ENCODE peak calls at places on chromosomes 13 and 19, in nine cellular contexts. One of them, this sample, is unnamed. For H3K4me1, the result is how much of the 10 kb centered on the place peaks cover.

GRCh38 chr13:112247471-112248405 is 128.4 kb upstream of the SPACA7 start:
- DNase-seq in breast epithelium: no peak
- DNase-seq in esophagus muscularis mucosa: peak
- DNase-seq in upper lobe of left lung: no peak
- DNase-seq in SK-N-SH: no peak
- DNase-seq in prostate gland: no peak
- DNase-seq in HCT116: no peak
- DNase-seq in GM23338: no peak
- DNase-seq in stomach: no peak
- DNase-seq in this sample: no peak

GRCh38 chr19:46821512-46822359 is 28.9 kb downstream of the AP2S1 start:
- DNase-seq in breast epithelium: no peak
- DNase-seq in esophagus muscularis mucosa: no peak
- DNase-seq in upper lobe of left lung: no peak
- DNase-seq in SK-N-SH: no peak
- DNase-seq in prostate gland: no peak
- DNase-seq in HCT116: no peak
- DNase-seq in GM23338: no peak
- DNase-seq in stomach: no peak
- DNase-seq in this sample: no peak

GRCh38 chr13:30159446-30159839 is 147.9 kb downstream of the KATNAL1 start:
- DNase-seq in breast epithelium: no peak
- DNase-seq in esophagus muscularis mucosa: no peak
- DNase-seq in upper lobe of left lung: no peak
- DNase-seq in SK-N-SH: no peak
- DNase-seq in prostate gland: no peak
- DNase-seq in HCT116: no peak
- DNase-seq in GM23338: no peak
- DNase-seq in stomach: no peak
- DNase-seq in this sample: peak

GRCh38 chr19:35249146-35249847 is 495 bp downstream of the LSR start:
- DNase-seq in breast epithelium: no peak
- DNase-seq in esophagus muscularis mucosa: peak
- DNase-seq in upper lobe of left lung: no peak
- DNase-seq in SK-N-SH: no peak
- DNase-seq in prostate gland: peak
- DNase-seq in HCT116: no peak
- DNase-seq in GM23338: no peak
- DNase-seq in stomach: no peak
- DNase-seq in this sample: peak

GRCh38 chr19:13165091-13165997 is 15.1 kb downstream of the IER2 start:
- DNase-seq in breast epithelium: no peak
- DNase-seq in esophagus muscularis mucosa: no peak
- DNase-seq in upper lobe of left lung: no peak
- DNase-seq in SK-N-SH: no peak
- DNase-seq in prostate gland: no peak
- DNase-seq in HCT116: no peak
- DNase-seq in GM23338: peak
- DNase-seq in stomach: no peak
- DNase-seq in this sample: no peak

GRCh38 chr13:30580852-30581502 is 36.7 kb upstream of the USPL1 start:
- DNase-seq in breast epithelium: no peak
- DNase-seq in esophagus muscularis mucosa: no peak
- DNase-seq in upper lobe of left lung: no peak
- DNase-seq in SK-N-SH: no peak
- DNase-seq in prostate gland: no peak
- DNase-seq in HCT116: no peak
- DNase-seq in GM23338: no peak
- DNase-seq in stomach: no peak
- DNase-seq in this sample: no peak

GRCh38 chr19:54426291-54426918 is 11.1 kb downstream of the TTYH1 start:
- DNase-seq in breast epithelium: no peak
- DNase-seq in esophagus muscularis mucosa: no peak
- DNase-seq in upper lobe of left lung: no peak
- DNase-seq in SK-N-SH: no peak
- DNase-seq in prostate gland: no peak
- DNase-seq in HCT116: no peak
- DNase-seq in GM23338: no peak
- DNase-seq in stomach: no peak
- DNase-seq in this sample: no peak

GRCh38 chr19:45899919-45900589 is 2.4 kb downstream of the MYPOP start:
- DNase-seq in breast epithelium: no peak
- DNase-seq in esophagus muscularis mucosa: no peak
- DNase-seq in upper lobe of left lung: no peak
- DNase-seq in SK-N-SH: no peak
- DNase-seq in prostate gland: no peak
- DNase-seq in HCT116: no peak
- DNase-seq in GM23338: no peak
- DNase-seq in stomach: no peak
- DNase-seq in this sample: no peak

GRCh38 chr19:49436381-49437017 is 4.8 kb downstream of the SLC17A7 start:
- DNase-seq in breast epithelium: no peak
- DNase-seq in esophagus muscularis mucosa: no peak
- DNase-seq in upper lobe of left lung: peak
- DNase-seq in SK-N-SH: peak
- DNase-seq in prostate gland: no peak
- DNase-seq in HCT116: no peak
- DNase-seq in GM23338: peak
- DNase-seq in stomach: no peak
- DNase-seq in this sample: no peak

GRCh38 chr19:46341937-46342336 is 5.0 kb upstream of the PPP5C start:
- DNase-seq in breast epithelium: no peak
- DNase-seq in esophagus muscularis mucosa: no peak
- DNase-seq in upper lobe of left lung: no peak
- DNase-seq in SK-N-SH: no peak
- DNase-seq in prostate gland: no peak
- DNase-seq in HCT116: no peak
- DNase-seq in GM23338: no peak
- DNase-seq in stomach: no peak
- DNase-seq in this sample: no peak

GRCh38 chr13:98575009-98575866 is 1.7 kb downstream of the STK24 start:
- DNase-seq in breast epithelium: no peak
- DNase-seq in esophagus muscularis mucosa: no peak
- DNase-seq in upper lobe of left lung: no peak
- DNase-seq in SK-N-SH: no peak
- DNase-seq in prostate gland: no peak
- DNase-seq in HCT116: no peak
- DNase-seq in GM23338: no peak
- DNase-seq in stomach: no peak
- DNase-seq in this sample: no peak

GRCh38 chr19:17424743-17425365 is 5.0 kb downstream of the MVB12A start:
- DNase-seq in breast epithelium: no peak
- DNase-seq in esophagus muscularis mucosa: no peak
- DNase-seq in upper lobe of left lung: no peak
- DNase-seq in SK-N-SH: peak
- DNase-seq in prostate gland: no peak
- DNase-seq in HCT116: no peak
- DNase-seq in GM23338: peak
- DNase-seq in stomach: no peak
- DNase-seq in this sample: no peak

GRCh38 chr13:60759499-60759898 is 362.5 kb downstream of the TDRD3 start:
- DNase-seq in breast epithelium: no peak
- DNase-seq in esophagus muscularis mucosa: no peak
- DNase-seq in upper lobe of left lung: peak
- DNase-seq in SK-N-SH: peak
- DNase-seq in prostate gland: peak
- DNase-seq in HCT116: no peak
- DNase-seq in GM23338: peak
- DNase-seq in stomach: peak
- DNase-seq in this sample: no peak

GRCh38 chr19:44653977-44654784 is 10.5 kb downstream of the PVR start:
- DNase-seq in breast epithelium: peak
- DNase-seq in esophagus muscularis mucosa: no peak
- DNase-seq in upper lobe of left lung: peak
- DNase-seq in SK-N-SH: no peak
- DNase-seq in prostate gland: peak
- DNase-seq in HCT116: no peak
- DNase-seq in GM23338: peak
- DNase-seq in stomach: peak
- DNase-seq in this sample: peak

GRCh38 chr13:72541674-72542073 is 185.8 kb downstream of the MZT1 start:
- DNase-seq in breast epithelium: no peak
- DNase-seq in esophagus muscularis mucosa: no peak
- DNase-seq in upper lobe of left lung: no peak
- DNase-seq in SK-N-SH: no peak
- DNase-seq in prostate gland: peak
- DNase-seq in HCT116: no peak
- DNase-seq in GM23338: no peak
- DNase-seq in stomach: no peak
- DNase-seq in this sample: no peak

GRCh38 chr19:28235606-28236125 is 977.3 kb downstream of the UQCRFS1 start:
- DNase-seq in breast epithelium: no peak
- DNase-seq in esophagus muscularis mucosa: no peak
- DNase-seq in upper lobe of left lung: no peak
- DNase-seq in SK-N-SH: no peak
- DNase-seq in prostate gland: no peak
- DNase-seq in HCT116: no peak
- DNase-seq in GM23338: no peak
- DNase-seq in stomach: no peak
- DNase-seq in this sample: no peak

GRCh38 chr19:3983936-3984583 is 1.2 kb downstream of the EEF2 start:
- DNase-seq in breast epithelium: no peak
- DNase-seq in esophagus muscularis mucosa: no peak
- DNase-seq in upper lobe of left lung: no peak
- DNase-seq in SK-N-SH: peak
- DNase-seq in prostate gland: peak
- DNase-seq in HCT116: no peak
- DNase-seq in GM23338: no peak
- DNase-seq in stomach: no peak
- DNase-seq in this sample: peak

GRCh38 chr19:9636018-9636417 is 15.0 kb upstream of the ZNF561 start:
- DNase-seq in breast epithelium: no peak
- DNase-seq in esophagus muscularis mucosa: no peak
- DNase-seq in upper lobe of left lung: no peak
- DNase-seq in SK-N-SH: no peak
- DNase-seq in prostate gland: no peak
- DNase-seq in HCT116: no peak
- DNase-seq in GM23338: no peak
- DNase-seq in stomach: no peak
- DNase-seq in this sample: no peak

GRCh38 chr13:35712907-35713685 is 236.6 kb upstream of the MAB21L1 start:
- DNase-seq in breast epithelium: no peak
- DNase-seq in esophagus muscularis mucosa: no peak
- DNase-seq in upper lobe of left lung: no peak
- DNase-seq in SK-N-SH: peak
- DNase-seq in prostate gland: no peak
- DNase-seq in HCT116: no peak
- DNase-seq in GM23338: peak
- DNase-seq in stomach: no peak
- DNase-seq in this sample: no peak

GRCh38 chr13:102548811-102549210 is 48.0 kb upstream of the TPP2 start:
- DNase-seq in breast epithelium: no peak
- DNase-seq in esophagus muscularis mucosa: no peak
- DNase-seq in upper lobe of left lung: no peak
- DNase-seq in SK-N-SH: no peak
- DNase-seq in prostate gland: no peak
- DNase-seq in HCT116: no peak
- DNase-seq in GM23338: no peak
- DNase-seq in stomach: no peak
- DNase-seq in this sample: no peak
- TF ChIP-seq POLR2AphosphoS5 in breast epithelium: no peak
- TF ChIP-seq POLR2AphosphoS5 in esophagus muscularis mucosa: no peak
- TF ChIP-seq POLR2AphosphoS5 in upper lobe of left lung: no peak
- TF ChIP-seq POLR2AphosphoS5 in SK-N-SH: no peak
- TF ChIP-seq POLR2AphosphoS5 in prostate gland: no peak
- TF ChIP-seq POLR2AphosphoS5 in HCT116: no peak
- TF ChIP-seq POLR2AphosphoS5 in GM23338: no peak
- TF ChIP-seq POLR2AphosphoS5 in stomach: no peak
- TF ChIP-seq POLR2AphosphoS5 in this sample: no peak

DNA sequence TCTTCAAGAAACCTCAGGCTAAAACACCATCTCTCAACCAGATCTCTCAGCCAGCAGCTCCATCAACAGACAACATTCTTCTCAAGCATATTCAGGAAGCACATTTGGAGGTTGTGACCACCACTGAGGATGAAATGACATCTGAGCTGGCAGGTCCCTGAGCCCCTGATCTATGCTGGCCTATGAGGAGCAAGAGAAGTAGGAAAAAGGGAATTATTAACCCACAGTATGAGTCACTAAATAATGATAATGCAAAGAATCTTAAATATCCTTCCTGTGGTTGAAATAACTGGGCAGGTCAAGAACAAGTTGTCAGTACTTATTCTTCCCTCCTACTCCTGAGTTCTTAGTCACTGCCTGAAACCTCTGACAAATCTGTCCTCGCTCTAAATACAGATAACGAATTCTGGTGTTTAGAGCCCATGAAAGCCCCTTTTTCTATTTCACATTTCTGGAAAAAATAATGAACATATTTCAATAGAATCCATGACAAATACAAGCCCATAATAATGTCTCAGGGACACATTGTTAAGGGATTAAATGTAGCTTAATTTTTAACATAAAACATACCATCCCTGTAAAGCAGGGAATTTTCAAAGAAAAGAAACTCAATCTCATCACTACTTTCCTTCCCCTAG is 225.8 kb upstream of the IRS2 start:
- DNase-seq in breast epithelium: no peak
- DNase-seq in esophagus muscularis mucosa: no peak
- DNase-seq in upper lobe of left lung: no peak
- DNase-seq in SK-N-SH: no peak
- DNase-seq in prostate gland: no peak
- DNase-seq in HCT116: peak
- DNase-seq in GM23338: no peak
- DNase-seq in stomach: no peak
- DNase-seq in this sample: no peak
- H3K4me1 ChIP-seq in breast epithelium: under half
- H3K4me1 ChIP-seq in esophagus muscularis mucosa: under half
- H3K4me1 ChIP-seq in upper lobe of left lung: under half
- H3K4me1 ChIP-seq in SK-N-SH: under half
- H3K4me1 ChIP-seq in prostate gland: under half
- H3K4me1 ChIP-seq in HCT116: under half
- H3K4me1 ChIP-seq in GM23338: under half
- H3K4me1 ChIP-seq in stomach: under half
- H3K4me1 ChIP-seq in this sample: under half

GRCh38 chr19:7744871-7745270 is 2.5 kb downstream of the CD209 start:
- DNase-seq in breast epithelium: no peak
- DNase-seq in esophagus muscularis mucosa: no peak
- DNase-seq in upper lobe of left lung: no peak
- DNase-seq in SK-N-SH: no peak
- DNase-seq in prostate gland: no peak
- DNase-seq in HCT116: no peak
- DNase-seq in GM23338: no peak
- DNase-seq in stomach: no peak
- DNase-seq in this sample: peak
- TF ChIP-seq POLR2AphosphoS5 in breast epithelium: no peak
- TF ChIP-seq POLR2AphosphoS5 in esophagus muscularis mucosa: no peak
- TF ChIP-seq POLR2AphosphoS5 in upper lobe of left lung: no peak
- TF ChIP-seq POLR2AphosphoS5 in SK-N-SH: no peak
- TF ChIP-seq POLR2AphosphoS5 in prostate gland: no peak
- TF ChIP-seq POLR2AphosphoS5 in HCT116: no peak
- TF ChIP-seq POLR2AphosphoS5 in GM23338: no peak
- TF ChIP-seq POLR2AphosphoS5 in stomach: no peak
- TF ChIP-seq POLR2AphosphoS5 in this sample: no peak

DNA sequence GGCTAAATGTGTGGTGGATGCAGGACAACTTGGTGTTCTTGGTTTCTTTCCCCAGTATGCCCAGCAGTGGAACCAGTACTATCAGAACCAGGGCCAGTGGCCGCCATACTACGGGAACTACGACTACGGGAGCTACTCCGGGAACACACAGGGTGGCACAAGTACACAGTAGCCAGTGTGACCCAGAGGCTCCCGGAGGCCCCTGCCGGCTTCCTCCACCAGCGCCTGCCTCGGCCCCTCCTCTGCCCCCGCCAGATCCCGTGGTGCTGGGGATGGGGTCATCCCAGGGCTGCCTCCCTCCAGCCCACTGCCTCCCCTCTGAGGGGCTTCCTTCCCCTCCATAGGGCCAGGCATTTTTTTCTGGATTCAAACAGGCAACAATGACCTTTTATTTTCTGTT is 3.6 kb upstream of the CCDC97 start:
- DNase-seq in breast epithelium: no peak
- DNase-seq in esophagus muscularis mucosa: no peak
- DNase-seq in upper lobe of left lung: peak
- DNase-seq in SK-N-SH: no peak
- DNase-seq in prostate gland: no peak
- DNase-seq in HCT116: no peak
- DNase-seq in GM23338: no peak
- DNase-seq in stomach: no peak
- DNase-seq in this sample: no peak
- H3K4me1 ChIP-seq in breast epithelium: under half
- H3K4me1 ChIP-seq in esophagus muscularis mucosa: under half
- H3K4me1 ChIP-seq in upper lobe of left lung: under half
- H3K4me1 ChIP-seq in SK-N-SH: under half
- H3K4me1 ChIP-seq in prostate gland: under half
- H3K4me1 ChIP-seq in HCT116: under half
- H3K4me1 ChIP-seq in GM23338: under half
- H3K4me1 ChIP-seq in stomach: under half
- H3K4me1 ChIP-seq in this sample: under half

This sample was measured in sigmoid colon.